ENCODE peak calls at places on chromosome 17, in four cellular contexts. V is spleen, O is transverse colon, P is fibroblast of lung. Y is an unnamed sample. For H3K4me1 and H3K9me3, the result is how much of the 10 kb centered on the place peaks cover.

GRCh38 chr17:72456026-72456569 is 335.3 kb downstream of the SOX9 start:
- DNase-seq in O (peak), P (peak), V (peak), Y (no peak)

GRCh38 chr17:64216030-64216384 is 47.1 kb downstream of the TEX2 start:
- DNase-seq in P (peak), V (no peak), O (no peak), Y (no peak)

GRCh38 chr17:78683031-78683961 is 98.8 kb downstream of the CYTH1 start:
- DNase-seq in P (no peak), V (no peak), O (no peak), Y (no peak)

GRCh38 chr17:56752263-56752662 is 81.5 kb downstream of the C17orf67 start:
- DNase-seq in O (no peak), P (no peak), V (no peak), Y (no peak)

GRCh38 chr17:49403514-49404289 is 11.0 kb downstream of the PHB1 start:
- DNase-seq in O (no peak), P (no peak), V (no peak), Y (peak)

GRCh38 chr17:31926100-31926729 is 10.6 kb upstream of the SUZ12 start:
- DNase-seq in V (no peak), P (no peak), O (no peak), Y (no peak)

GRCh38 chr17:72489273-72489641 is 368.4 kb downstream of the SOX9 start:
- DNase-seq in V (peak), O (peak), P (no peak), Y (no peak)

GRCh38 chr17:61410100-61410551 is 10.5 kb downstream of the TBX2 start:
- DNase-seq in O (no peak), P (no peak), V (peak), Y (no peak)

GRCh38 chr17:38466346-38467315 is 38.4 kb downstream of the ARHGAP23 start:
- DNase-seq in P (no peak), O (no peak), V (no peak), Y (no peak)

GRCh38 chr17:10224592-10225195 is 26.3 kb upstream of the GAS7 start:
- DNase-seq in O (no peak), V (no peak), P (no peak), Y (no peak)

GRCh38 chr17:66540131-66540781 is 237.8 kb downstream of the PRKCA start:
- DNase-seq in O (no peak), V (no peak), P (peak), Y (no peak)

GRCh38 chr17:66543526-66543925 is 241.1 kb downstream of the PRKCA start:
- DNase-seq in O (no peak), P (peak), V (no peak), Y (no peak)

GRCh38 chr17:66541461-66542182 is 239.2 kb downstream of the PRKCA start:
- DNase-seq in P (no peak), V (no peak), O (no peak), Y (no peak)

GRCh38 chr17:66542183-66542966 is 240.0 kb downstream of the PRKCA start:
- DNase-seq in P (peak), O (no peak), V (no peak), Y (no peak)

GRCh38 chr17:66542967-66543525 is 240.6 kb downstream of the PRKCA start:
- DNase-seq in P (peak), O (no peak), V (no peak), Y (no peak)
- H3K4me3 ChIP-seq in P (no peak), O (no peak), V (no peak), Y (no peak)

GRCh38 chr17:62592305-62593099 is 35.0 kb upstream of the MRC2 start:
- DNase-seq in P (no peak), V (no peak), O (no peak), Y (no peak)
- H3K4me1 ChIP-seq in P (under half), V (under half), O (under half), Y (under half)

GRCh38 chr17:17420561-17421269 is 56.1 kb upstream of the MED9 start:
- DNase-seq in V (no peak), P (peak), O (no peak), Y (no peak)
- H3K9me3 ChIP-seq in V (under half), P (under half), O (under half), Y (under half)

GRCh38 chr17:8986295-8986694 is 20.8 kb upstream of the PIK3R5 start:
- DNase-seq in O (no peak), P (no peak), V (no peak), Y (no peak)
- H3K4me3 ChIP-seq in O (no peak), P (no peak), V (no peak), Y (no peak)

GRCh38 chr17:33469411-33469810 is 176.3 kb upstream of the ASIC2 start:
- DNase-seq in O (no peak), P (no peak), V (no peak), Y (no peak)

GRCh38 chr17:33461051-33461450 is 168.0 kb upstream of the ASIC2 start:
- DNase-seq in O (no peak), V (no peak), P (no peak), Y (no peak)

GRCh38 chr17:33463887-33464286 is 170.8 kb upstream of the ASIC2 start:
- DNase-seq in V (no peak), P (no peak), O (no peak), Y (no peak)

GRCh38 chr17:33469911-33470310 is 176.8 kb upstream of the ASIC2 start:
- DNase-seq in V (no peak), P (peak), O (peak), Y (no peak)

GRCh38 chr17:33464669-33465275 is 171.7 kb upstream of the ASIC2 start:
- DNase-seq in O (no peak), P (no peak), V (no peak), Y (no peak)
- H3K4me1 ChIP-seq in O (under half), P (under half), V (under half), Y (under half)

Y was measured in prostate gland.